ENCODE peak calls at places on chromosomes 3 and 15, in six cellular contexts. A is AG04450, Q is suprapubic skin, Y is adrenal gland, E is Peyer's patch, Z is fibroblast of the aortic adventitia. F is an unnamed sample.

GRCh38 chr3:193984378-193984777 is 151.6 kb upstream of the HES1 start:
- DNase-seq in A (no peak), Q (no peak), Y (no peak), E (no peak), Z (no peak), F (no peak)

GRCh38 chr3:43753743-43754142 is 63.0 kb downstream of the ABHD5 start:
- DNase-seq in A (peak), Q (no peak), Y (no peak), E (no peak), Z (peak), F (peak)

GRCh38 chr3:45026038-45026437 is at the start of gene CLEC3B:
- DNase-seq in A (no peak), Q (no peak), Y (peak), E (no peak), Z (peak), F (peak)

GRCh38 chr3:176766862-176767261 is 430.4 kb downstream of the TBL1XR1 start:
- DNase-seq in A (no peak), Q (no peak), Y (no peak), E (no peak), Z (no peak), F (no peak)

GRCh38 chr15:70575251-70576227 is 187.8 kb downstream of the UACA start:
- DNase-seq in A (no peak), Q (peak), Y (no peak), E (no peak), Z (peak), F (no peak)

GRCh38 chr15:99755692-99756409 is 22.6 kb upstream of the LYSMD4 start:
- DNase-seq in A (peak), Q (no peak), Y (peak), E (no peak), Z (peak), F (peak)

GRCh38 chr3:168671091-168671490 is 575.4 kb upstream of the GOLIM4 start:
- DNase-seq in A (no peak), Q (no peak), Y (no peak), E (no peak), Z (no peak), F (no peak)

GRCh38 chr3:57164217-57164605 is 942 bp downstream of the IL17RD start:
- DNase-seq in A (no peak), Q (no peak), Y (peak), E (no peak), Z (peak), F (no peak)

GRCh38 chr3:172221550-172221949 is 182.2 kb downstream of the FNDC3B start:
- DNase-seq in A (peak), Q (no peak), Y (no peak), E (no peak), Z (peak), F (peak)

GRCh38 chr15:73941871-73942635 is 15.8 kb downstream of the LOXL1 start:
- DNase-seq in A (no peak), Q (no peak), Y (no peak), E (peak), Z (no peak), F (no peak)

GRCh38 chr3:36890261-36890660 is 54.6 kb downstream of the TRANK1 start:
- DNase-seq in A (no peak), Q (no peak), Y (no peak), E (no peak), Z (no peak), F (no peak)

GRCh38 chr3:131501949-131502348 is 822 bp downstream of the MRPL3 start:
- DNase-seq in A (no peak), Q (no peak), Y (no peak), E (no peak), Z (peak), F (no peak)

GRCh38 chr15:41281236-41281635 is 50.2 kb downstream of the CHP1 start:
- DNase-seq in A (peak), Q (no peak), Y (no peak), E (no peak), Z (peak), F (peak)

GRCh38 chr3:149596136-149596770 is 61.6 kb downstream of the WWTR1 start:
- DNase-seq in A (no peak), Q (no peak), Y (peak), E (no peak), Z (peak), F (no peak)

GRCh38 chr3:119695480-119695879 is 7.3 kb upstream of the CFAP91 start:
- DNase-seq in A (no peak), Q (no peak), Y (no peak), E (no peak), Z (peak), F (peak)

GRCh38 chr15:65377976-65378366 is at the start of gene IGDCC3:
- DNase-seq in A (no peak), Q (no peak), Y (no peak), E (no peak), Z (no peak), F (no peak)

GRCh38 chr3:143727391-143727790 is 120.9 kb downstream of the SLC9A9 start:
- DNase-seq in A (no peak), Q (no peak), Y (no peak), E (no peak), Z (peak), F (no peak)

GRCh38 chr3:197309528-197310361 is 11.3 kb upstream of the DLG1 start:
- DNase-seq in A (no peak), Q (no peak), Y (peak), E (no peak), Z (peak), F (peak)

GRCh38 chr3:195196266-195196665 is 74.7 kb downstream of the XXYLT1 start:
- DNase-seq in A (no peak), Q (no peak), Y (peak), E (no peak), Z (peak), F (peak)

GRCh38 chr15:78007211-78007956 is 70.1 kb downstream of the TBC1D2B start:
- DNase-seq in A (no peak), Q (no peak), Y (no peak), E (no peak), Z (no peak), F (no peak)

GRCh38 chr3:129022114-129022994 is 21.2 kb downstream of the EFCC1 start:
- DNase-seq in A (peak), Q (peak), Y (peak), E (no peak), Z (peak), F (no peak)

GRCh38 chr3:129022995-129023332 is 21.9 kb downstream of the EFCC1 start:
- DNase-seq in A (no peak), Q (no peak), Y (no peak), E (no peak), Z (no peak), F (no peak)

GRCh38 chr3:129025108-129025507 is 24.0 kb downstream of the EFCC1 start:
- DNase-seq in A (no peak), Q (peak), Y (no peak), E (no peak), Z (no peak), F (no peak)

GRCh38 chr3:129025691-129026435 is 24.8 kb downstream of the EFCC1 start:
- DNase-seq in A (no peak), Q (peak), Y (no peak), E (no peak), Z (no peak), F (peak)

GRCh38 chr3:129023909-129024308 is 22.8 kb downstream of the EFCC1 start:
- DNase-seq in A (no peak), Q (no peak), Y (no peak), E (no peak), Z (no peak), F (peak)
- TF ChIP-seq CTCF in A (peak), Q (no peak), Y (no peak), E (peak), Z (peak), F (peak)

DNA sequence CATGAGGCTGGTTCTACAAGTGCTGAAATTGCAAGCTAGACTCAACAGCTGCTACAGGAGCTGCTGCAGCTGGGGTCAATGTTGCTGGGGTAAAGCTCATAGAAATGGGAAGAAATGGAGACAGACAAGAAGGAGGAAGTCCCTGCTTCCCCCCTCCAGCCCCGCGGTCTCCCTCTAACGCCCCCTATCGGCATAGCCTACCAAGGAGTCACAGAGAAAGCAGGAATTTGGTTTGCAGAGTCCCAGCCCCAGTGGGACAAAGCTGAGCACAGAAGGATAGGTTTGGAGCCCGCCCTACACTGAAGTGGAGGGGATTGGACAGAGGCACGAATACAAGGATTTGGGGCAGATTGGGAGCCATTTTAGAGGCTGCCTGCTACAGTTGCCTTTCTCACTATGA is 176.9 kb upstream of the ANKRD28 start:
- DNase-seq in A (no peak), Q (no peak), Y (no peak), E (no peak), Z (no peak), F (no peak)
- TF ChIP-seq CTCF in A (peak), Q (no peak), Y (no peak), E (no peak), Z (no peak), F (peak)

DNA sequence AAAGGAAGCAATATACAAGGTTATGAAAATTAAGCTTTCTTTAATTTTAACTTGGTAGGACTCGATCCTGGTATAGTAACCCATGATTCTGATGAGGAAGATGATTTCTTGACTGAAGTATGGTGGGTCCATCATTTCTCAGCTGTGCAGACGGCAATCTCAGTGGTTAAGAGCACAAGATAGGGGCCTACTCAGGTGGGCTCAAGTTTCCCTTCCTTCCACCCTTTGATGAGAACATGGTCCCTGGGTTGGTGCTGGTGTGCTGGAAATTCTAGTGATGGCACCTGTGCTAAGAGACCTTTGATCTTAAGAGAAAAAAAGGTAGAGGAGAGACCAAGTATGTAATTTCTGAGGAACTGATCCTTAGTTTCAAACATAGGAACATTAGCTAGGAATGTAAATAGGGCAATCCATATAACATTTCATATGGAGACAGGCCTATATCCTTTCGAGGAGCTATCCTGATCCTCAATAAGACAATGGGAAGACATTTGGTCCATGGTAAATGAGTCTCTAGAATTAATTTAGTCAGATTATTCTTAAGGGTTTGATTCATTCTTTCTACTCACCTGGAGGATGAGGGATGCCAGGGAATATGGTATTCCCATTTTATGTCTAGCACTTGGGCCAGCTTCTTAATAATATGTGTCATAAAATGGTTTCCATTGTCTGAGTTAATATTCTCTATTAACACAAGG is 104.5 kb upstream of the NECTIN3 start:
- DNase-seq in A (no peak), Q (no peak), Y (no peak), E (no peak), Z (no peak), F (no peak)
- TF ChIP-seq CTCF in A (no peak), Q (no peak), Y (no peak), E (no peak), Z (no peak), F (no peak)

GRCh38 chr3:11803977-11804903 is 42.4 kb downstream of the TAMM41 start:
- DNase-seq in A (no peak), Q (no peak), Y (peak), E (no peak), Z (peak), F (peak)
- TF ChIP-seq CTCF in A (peak), Q (peak), Y (peak), E (peak), Z (peak), F (peak)

DNA sequence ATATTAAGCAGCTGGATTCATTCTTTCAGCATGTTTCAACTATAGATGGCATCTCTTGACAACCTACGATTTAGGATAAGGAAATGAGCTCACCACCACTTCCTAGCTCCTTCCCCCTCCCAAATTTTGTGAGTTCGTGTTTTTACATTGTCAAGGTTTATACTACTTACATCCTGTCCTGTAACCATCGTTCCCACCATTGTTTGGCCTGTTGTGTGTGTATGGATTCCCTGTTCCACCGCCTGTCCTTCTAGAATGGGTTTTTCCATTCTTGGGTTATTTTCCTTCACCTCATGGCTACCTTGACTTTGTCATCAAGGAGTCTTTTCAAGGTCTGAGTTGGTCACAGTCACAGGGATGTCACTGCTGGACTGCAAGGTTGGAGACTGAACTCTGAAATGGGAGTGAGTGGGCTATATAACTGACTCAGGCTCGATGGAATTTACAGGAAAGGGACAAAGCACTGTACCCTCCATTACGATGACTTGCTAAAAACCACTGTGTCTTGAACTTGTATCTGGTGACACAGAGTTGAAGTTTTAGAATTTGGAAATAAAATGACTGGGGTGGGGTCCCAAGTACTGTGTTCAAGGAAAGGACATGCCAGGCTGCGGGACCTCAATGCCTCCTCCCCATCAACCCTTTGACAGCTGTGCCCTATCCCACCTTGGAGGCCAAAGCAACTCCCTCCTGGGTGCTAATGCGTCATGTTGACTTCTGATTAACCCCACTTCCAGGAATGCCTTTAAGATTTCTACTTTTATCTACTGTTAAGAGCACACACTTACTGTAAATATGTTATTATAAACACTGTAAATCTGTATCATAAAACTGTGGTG is 66.8 kb upstream of the BLM start:
- DNase-seq in A (no peak), Q (no peak), Y (no peak), E (no peak), Z (peak), F (peak)
- TF ChIP-seq CTCF in A (no peak), Q (no peak), Y (no peak), E (no peak), Z (no peak), F (no peak)

DNA sequence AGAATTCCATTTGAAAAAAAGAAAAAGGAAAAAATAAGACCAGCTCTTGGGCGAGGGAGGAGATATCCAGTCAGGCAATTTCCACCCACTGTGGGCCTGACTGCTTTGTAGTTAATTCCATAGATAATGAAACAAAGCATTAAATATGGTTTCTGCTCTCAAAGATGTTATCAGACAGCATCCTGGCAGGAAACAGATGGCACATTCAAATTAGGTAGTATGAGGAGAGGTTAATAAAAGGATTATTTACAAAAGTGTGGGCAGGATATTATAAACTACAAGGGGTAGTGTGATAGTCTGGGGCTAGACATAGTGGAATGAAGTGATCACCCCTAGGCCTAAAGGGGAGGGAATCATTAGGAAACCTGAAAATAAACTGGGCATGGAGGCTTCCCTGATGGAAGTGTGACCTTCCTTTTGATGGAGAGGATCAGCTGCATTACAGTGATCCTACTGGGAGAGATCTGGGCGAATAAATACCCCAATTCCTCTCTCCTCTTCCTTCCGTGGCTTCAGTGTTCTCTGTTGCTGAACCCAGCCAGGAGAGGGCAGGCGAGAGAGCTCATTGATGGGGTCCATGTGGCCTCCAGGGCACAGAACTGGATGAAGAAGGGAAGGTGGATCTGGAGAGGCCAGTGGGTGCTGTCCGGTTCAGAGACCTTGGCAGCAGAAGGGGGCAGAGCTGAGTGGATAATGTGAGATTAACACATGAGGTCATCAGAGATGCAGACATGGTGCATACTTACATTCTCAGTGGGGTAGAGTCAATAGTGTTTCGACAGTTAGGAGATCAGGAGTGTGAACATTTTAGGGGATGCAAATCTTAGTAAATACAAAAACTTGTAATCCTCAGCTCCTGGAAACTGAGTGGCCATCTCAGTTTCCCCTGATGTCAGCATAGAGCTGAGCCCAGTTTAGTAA is 193.5 kb downstream of the CLSTN2 start:
- DNase-seq in A (no peak), Q (no peak), Y (peak), E (peak), Z (peak), F (peak)
- TF ChIP-seq CTCF in A (peak), Q (no peak), Y (peak), E (peak), Z (peak), F (peak)

GRCh38 chr3:111890051-111890580 is 31.1 kb downstream of the PHLDB2 start:
- DNase-seq in A (no peak), Q (no peak), Y (no peak), E (no peak), Z (peak), F (no peak)

GRCh38 chr3:111899966-111900365 is 40.9 kb downstream of the PHLDB2 start:
- DNase-seq in A (no peak), Q (no peak), Y (no peak), E (no peak), Z (no peak), F (no peak)

GRCh38 chr3:111892070-111892469 is 33.0 kb downstream of the PHLDB2 start:
- DNase-seq in A (no peak), Q (no peak), Y (no peak), E (no peak), Z (no peak), F (no peak)

DNA sequence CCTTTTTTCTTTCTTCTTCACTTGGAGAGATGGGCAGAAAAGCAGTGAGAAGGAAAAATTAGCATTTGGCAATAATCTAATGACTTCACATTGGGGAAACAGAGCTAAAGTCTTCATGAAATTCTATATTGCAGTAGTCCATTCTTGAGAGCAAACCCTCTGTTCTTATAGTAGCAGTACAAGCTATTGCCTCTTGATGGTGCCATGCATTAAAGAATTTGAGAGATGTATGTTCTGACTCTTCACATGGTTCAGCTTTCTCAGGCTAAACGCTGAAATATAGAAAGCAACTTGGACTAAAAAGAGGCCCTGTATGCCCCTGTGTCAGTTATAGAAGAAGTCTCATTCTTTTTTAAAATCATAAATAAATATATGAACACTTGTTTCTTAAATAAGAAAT is 36.0 kb downstream of the PHLDB2 start:
- DNase-seq in A (no peak), Q (no peak), Y (no peak), E (no peak), Z (peak), F (peak)
- TF ChIP-seq CTCF in A (peak), Q (no peak), Y (no peak), E (peak), Z (peak), F (peak)